ENCODE peak calls at places on chromosomes 3 and 15, in ten cellular contexts. One of them, this sample, is unnamed.

GRCh38 chr3:132047209-132047608 is 12.4 kb upstream of the CPNE4 start:
- ATAC-seq in mucosa of descending colon: no peak
- ATAC-seq in RWPE2: no peak
- ATAC-seq in left lung: no peak
- ATAC-seq in naive thymus-derived CD8-positive, alpha-beta T cell: no peak
- ATAC-seq in upper lobe of right lung: no peak
- ATAC-seq in left cardiac atrium: no peak
- ATAC-seq in Right ventricle myocardium superior: no peak
- ATAC-seq in activated naive CD8-positive, alpha-beta T cell treated with anti-CD3 and anti-CD28 coated beads, Interleukin-2, amount 10 ng/mL, durations not matched to agents 7 days and 5 days: no peak
- ATAC-seq in stimulated activated effector memory CD8-positive, alpha-beta T cell treated with anti-CD3 and anti-CD28 coated beads, Interleukin-12 subunit alpha, Interleukin-12 subunit beta, amount 100 ng/mL, for 72 hours: no peak
- ATAC-seq in this sample: no peak

GRCh38 chr3:167605871-167606270 is 47.9 kb downstream of the WDR49 start:
- ATAC-seq in left cardiac atrium: no peak
- ATAC-seq in upper lobe of right lung: no peak
- ATAC-seq in mucosa of descending colon: no peak
- ATAC-seq in left lung: no peak
- ATAC-seq in RWPE2: no peak
- ATAC-seq in stimulated activated effector memory CD8-positive, alpha-beta T cell treated with anti-CD3 and anti-CD28 coated beads, Interleukin-12 subunit alpha, Interleukin-12 subunit beta, amount 100 ng/mL, for 72 hours: no peak
- ATAC-seq in activated naive CD8-positive, alpha-beta T cell treated with anti-CD3 and anti-CD28 coated beads, Interleukin-2, amount 10 ng/mL, durations not matched to agents 7 days and 5 days: no peak
- ATAC-seq in naive thymus-derived CD8-positive, alpha-beta T cell: no peak
- ATAC-seq in Right ventricle myocardium superior: no peak
- ATAC-seq in this sample: no peak

GRCh38 chr15:100211855-100212850 is 129.6 kb downstream of the ADAMTS17 start:
- ATAC-seq in upper lobe of right lung: no peak
- ATAC-seq in naive thymus-derived CD8-positive, alpha-beta T cell: no peak
- ATAC-seq in Right ventricle myocardium superior: no peak
- ATAC-seq in left lung: no peak
- ATAC-seq in mucosa of descending colon: peak; percentile 99
- ATAC-seq in left cardiac atrium: peak; percentile 39
- ATAC-seq in RWPE2: peak; percentile 70
- ATAC-seq in activated naive CD8-positive, alpha-beta T cell treated with anti-CD3 and anti-CD28 coated beads, Interleukin-2, amount 10 ng/mL, durations not matched to agents 7 days and 5 days: no peak
- ATAC-seq in stimulated activated effector memory CD8-positive, alpha-beta T cell treated with anti-CD3 and anti-CD28 coated beads, Interleukin-12 subunit alpha, Interleukin-12 subunit beta, amount 100 ng/mL, for 72 hours: no peak
- ATAC-seq in this sample: no peak

GRCh38 chr3:126900859-126901540 is 81.9 kb upstream of the PLXNA1 start:
- ATAC-seq in left cardiac atrium: peak; percentile 40
- ATAC-seq in Right ventricle myocardium superior: peak; percentile 73
- ATAC-seq in left lung: no peak
- ATAC-seq in mucosa of descending colon: no peak
- ATAC-seq in activated naive CD8-positive, alpha-beta T cell treated with anti-CD3 and anti-CD28 coated beads, Interleukin-2, amount 10 ng/mL, durations not matched to agents 7 days and 5 days: no peak
- ATAC-seq in stimulated activated effector memory CD8-positive, alpha-beta T cell treated with anti-CD3 and anti-CD28 coated beads, Interleukin-12 subunit alpha, Interleukin-12 subunit beta, amount 100 ng/mL, for 72 hours: no peak
- ATAC-seq in upper lobe of right lung: no peak
- ATAC-seq in naive thymus-derived CD8-positive, alpha-beta T cell: no peak
- ATAC-seq in RWPE2: no peak
- ATAC-seq in this sample: peak; percentile 6

GRCh38 chr3:197912770-197913476 is 37.1 kb upstream of the RPL35A start:
- ATAC-seq in left cardiac atrium: peak; percentile 80
- ATAC-seq in stimulated activated effector memory CD8-positive, alpha-beta T cell treated with anti-CD3 and anti-CD28 coated beads, Interleukin-12 subunit alpha, Interleukin-12 subunit beta, amount 100 ng/mL, for 72 hours: peak; percentile 83
- ATAC-seq in activated naive CD8-positive, alpha-beta T cell treated with anti-CD3 and anti-CD28 coated beads, Interleukin-2, amount 10 ng/mL, durations not matched to agents 7 days and 5 days: no peak
- ATAC-seq in Right ventricle myocardium superior: peak; percentile 52
- ATAC-seq in naive thymus-derived CD8-positive, alpha-beta T cell: no peak
- ATAC-seq in upper lobe of right lung: no peak
- ATAC-seq in RWPE2: no peak
- ATAC-seq in mucosa of descending colon: peak; percentile 9
- ATAC-seq in left lung: no peak
- ATAC-seq in this sample: no peak

GRCh38 chr3:22450785-22451400 is 699.9 kb upstream of the ZNF385D start:
- ATAC-seq in mucosa of descending colon: no peak
- ATAC-seq in naive thymus-derived CD8-positive, alpha-beta T cell: no peak
- ATAC-seq in left lung: no peak
- ATAC-seq in upper lobe of right lung: no peak
- ATAC-seq in stimulated activated effector memory CD8-positive, alpha-beta T cell treated with anti-CD3 and anti-CD28 coated beads, Interleukin-12 subunit alpha, Interleukin-12 subunit beta, amount 100 ng/mL, for 72 hours: no peak
- ATAC-seq in activated naive CD8-positive, alpha-beta T cell treated with anti-CD3 and anti-CD28 coated beads, Interleukin-2, amount 10 ng/mL, durations not matched to agents 7 days and 5 days: no peak
- ATAC-seq in left cardiac atrium: no peak
- ATAC-seq in Right ventricle myocardium superior: peak; percentile 78
- ATAC-seq in RWPE2: no peak
- ATAC-seq in this sample: no peak

GRCh38 chr15:51318382-51319150 is 19.8 kb downstream of the CYP19A1 start:
- ATAC-seq in naive thymus-derived CD8-positive, alpha-beta T cell: no peak
- ATAC-seq in left cardiac atrium: peak; percentile 9
- ATAC-seq in Right ventricle myocardium superior: no peak
- ATAC-seq in upper lobe of right lung: peak; percentile 15
- ATAC-seq in mucosa of descending colon: no peak
- ATAC-seq in stimulated activated effector memory CD8-positive, alpha-beta T cell treated with anti-CD3 and anti-CD28 coated beads, Interleukin-12 subunit alpha, Interleukin-12 subunit beta, amount 100 ng/mL, for 72 hours: no peak
- ATAC-seq in RWPE2: no peak
- ATAC-seq in left lung: peak; percentile 45
- ATAC-seq in activated naive CD8-positive, alpha-beta T cell treated with anti-CD3 and anti-CD28 coated beads, Interleukin-2, amount 10 ng/mL, durations not matched to agents 7 days and 5 days: no peak
- ATAC-seq in this sample: no peak

GRCh38 chr3:25481402-25481801 is 53.3 kb downstream of the RARB start:
- ATAC-seq in activated naive CD8-positive, alpha-beta T cell treated with anti-CD3 and anti-CD28 coated beads, Interleukin-2, amount 10 ng/mL, durations not matched to agents 7 days and 5 days: no peak
- ATAC-seq in upper lobe of right lung: no peak
- ATAC-seq in stimulated activated effector memory CD8-positive, alpha-beta T cell treated with anti-CD3 and anti-CD28 coated beads, Interleukin-12 subunit alpha, Interleukin-12 subunit beta, amount 100 ng/mL, for 72 hours: no peak
- ATAC-seq in Right ventricle myocardium superior: peak; percentile 71
- ATAC-seq in left lung: no peak
- ATAC-seq in left cardiac atrium: no peak
- ATAC-seq in naive thymus-derived CD8-positive, alpha-beta T cell: no peak
- ATAC-seq in mucosa of descending colon: no peak
- ATAC-seq in RWPE2: no peak
- ATAC-seq in this sample: no peak

GRCh38 chr3:62369476-62369743 is 3.9 kb downstream of the FEZF2 start:
- ATAC-seq in activated naive CD8-positive, alpha-beta T cell treated with anti-CD3 and anti-CD28 coated beads, Interleukin-2, amount 10 ng/mL, durations not matched to agents 7 days and 5 days: no peak
- ATAC-seq in left lung: no peak
- ATAC-seq in left cardiac atrium: no peak
- ATAC-seq in naive thymus-derived CD8-positive, alpha-beta T cell: no peak
- ATAC-seq in RWPE2: no peak
- ATAC-seq in Right ventricle myocardium superior: no peak
- ATAC-seq in mucosa of descending colon: no peak
- ATAC-seq in upper lobe of right lung: no peak
- ATAC-seq in stimulated activated effector memory CD8-positive, alpha-beta T cell treated with anti-CD3 and anti-CD28 coated beads, Interleukin-12 subunit alpha, Interleukin-12 subunit beta, amount 100 ng/mL, for 72 hours: no peak
- ATAC-seq in this sample: no peak